ENCODE peak calls at places on chromosomes 3 and 15, in four cellular contexts. J is mammary epithelial cell, U is HepG2, I is DND-41. A is an unnamed sample.

GRCh38 chr3:133007601-133008000 is 30.6 kb upstream of the TMEM108 start:
- DNase-seq in J (no peak), U (no peak), I (no peak), A (no peak)

GRCh38 chr3:41259449-41260062 is 60.3 kb downstream of the CTNNB1 start:
- DNase-seq in J (peak), U (no peak), I (no peak), A (no peak)

GRCh38 chr3:114405202-114405601 is 111.4 kb downstream of the TIGIT start:
- DNase-seq in J (no peak), U (no peak), I (no peak), A (no peak)

GRCh38 chr3:16277471-16277870 is 12.5 kb downstream of the OXNAD1 start:
- DNase-seq in J (no peak), U (no peak), I (no peak), A (no peak)

GRCh38 chr3:194134231-194134756 is 1.7 kb upstream of the HES1 start:
- DNase-seq in J (no peak), U (no peak), I (peak), A (peak)

GRCh38 chr3:155744626-155745324 is at the start of gene PLCH1:
- DNase-seq in J (no peak), U (peak), I (peak), A (peak)

GRCh38 chr3:29079358-29079757 is 201.5 kb upstream of the RBMS3 start:
- DNase-seq in J (no peak), U (no peak), I (no peak), A (no peak)

GRCh38 chr3:65548848-65549625 is 489.7 kb downstream of the MAGI1 start:
- DNase-seq in J (no peak), U (peak), I (no peak), A (no peak)

GRCh38 chr15:42156266-42156922 is at the start of gene PLA2G4F:
- DNase-seq in J (peak), U (no peak), I (no peak), A (peak)

GRCh38 chr3:189794518-189794917 is 163.3 kb downstream of the TP63 start:
- DNase-seq in J (no peak), U (no peak), I (no peak), A (no peak)

DNA sequence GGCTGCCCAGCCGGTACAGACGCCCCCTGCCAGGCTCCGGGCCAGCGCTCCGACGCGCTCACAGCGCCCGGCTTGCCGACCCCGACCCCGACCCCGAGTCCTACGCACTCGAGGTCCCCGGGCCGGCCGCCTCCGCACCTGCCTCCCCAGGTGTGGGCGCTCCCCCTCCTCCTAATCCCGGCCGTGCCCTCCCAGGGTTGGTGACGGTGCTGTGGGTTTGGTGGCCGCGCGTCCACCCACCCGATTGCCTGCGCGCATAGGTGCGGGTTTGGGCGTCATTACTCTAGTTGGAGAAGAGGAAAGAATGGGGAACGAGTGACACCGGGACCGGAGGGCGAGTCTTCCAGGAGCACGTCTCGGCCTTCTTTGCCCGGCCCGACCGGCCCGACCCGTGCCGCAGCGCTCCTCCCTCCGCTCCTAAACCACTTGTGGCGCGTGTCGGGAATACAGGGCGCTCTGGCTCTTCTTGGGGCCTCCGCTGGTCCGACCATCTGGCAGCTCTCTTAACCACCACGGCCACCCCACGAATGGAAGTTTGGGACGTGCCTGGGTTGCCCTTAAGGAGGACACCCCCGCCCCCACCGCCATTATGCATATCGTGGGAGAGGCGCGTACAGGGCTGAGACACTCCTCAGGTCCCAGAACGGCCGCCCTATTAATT is 814 bp upstream of the THRB start:
- DNase-seq in J (peak), U (peak), I (no peak), A (no peak)
- H3K4me2 ChIP-seq in J (peak), U (peak), I (no peak), A (peak)

GRCh38 chr15:68343579-68344225 is 66.2 kb downstream of the FEM1B start:
- DNase-seq in J (no peak), U (no peak), I (no peak), A (no peak)
- H3K4me2 ChIP-seq in J (peak), U (no peak), I (no peak), A (no peak)

DNA sequence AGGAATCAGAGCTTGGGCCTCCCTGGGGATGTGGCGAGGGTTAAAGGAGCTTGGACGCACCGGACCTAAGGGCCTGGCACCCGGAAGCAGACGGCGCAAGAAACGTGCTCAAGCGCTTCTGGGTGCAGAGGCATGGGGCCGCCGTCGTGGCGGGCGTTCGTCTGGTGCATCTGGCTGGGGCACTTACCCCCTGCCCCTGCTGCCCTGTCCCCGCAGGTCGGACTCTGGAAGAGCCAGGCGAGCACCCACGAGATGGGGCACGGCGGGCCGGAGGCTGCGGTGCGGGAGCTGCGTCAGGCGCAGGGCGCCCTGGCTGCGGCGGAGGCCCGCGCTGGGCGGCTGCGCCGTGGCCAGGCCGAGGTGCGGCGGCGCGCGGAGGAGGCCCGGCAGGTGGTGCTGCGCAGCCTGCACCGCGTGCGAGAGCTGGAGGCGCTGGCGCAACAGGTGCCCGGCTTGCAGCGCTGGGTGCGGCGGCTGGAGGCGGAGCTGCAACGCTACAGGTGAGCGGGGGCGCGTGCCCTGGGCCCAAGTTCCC is 2.5 kb downstream of the EFCC1 start:
- DNase-seq in J (peak), U (peak), I (no peak), A (no peak)
- H3K4me2 ChIP-seq in J (peak), U (peak), I (no peak), A (no peak)

DNA sequence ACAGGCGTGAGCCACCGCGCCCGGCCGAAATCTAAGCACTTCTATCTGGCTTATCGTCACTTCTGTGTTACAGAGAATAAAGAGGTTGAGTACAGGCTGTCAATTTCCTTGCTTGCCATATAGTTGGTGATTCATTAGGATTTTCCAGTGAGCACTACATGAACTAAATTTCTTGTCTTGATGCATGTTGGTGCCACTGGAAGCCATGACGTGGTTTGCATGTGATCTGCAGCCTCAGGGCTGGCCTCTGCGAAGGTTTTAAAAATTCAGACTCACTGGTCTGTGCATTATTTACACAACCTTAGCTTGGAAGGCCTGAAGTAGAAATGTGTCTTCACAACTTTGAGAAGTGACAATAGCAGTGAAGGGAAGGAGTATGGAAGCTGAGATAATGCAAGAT is 85.8 kb downstream of the NFKBIZ start:
- DNase-seq in J (peak), U (no peak), I (no peak), A (no peak)
- H3K4me2 ChIP-seq in J (no peak), U (no peak), I (no peak), A (no peak)

GRCh38 chr3:18137958-18138357 is 287.2 kb downstream of the SATB1 start:
- DNase-seq in J (no peak), U (no peak), I (no peak), A (no peak)

GRCh38 chr3:18135083-18135814 is 289.9 kb downstream of the SATB1 start:
- DNase-seq in J (peak), U (no peak), I (no peak), A (no peak)

DNA sequence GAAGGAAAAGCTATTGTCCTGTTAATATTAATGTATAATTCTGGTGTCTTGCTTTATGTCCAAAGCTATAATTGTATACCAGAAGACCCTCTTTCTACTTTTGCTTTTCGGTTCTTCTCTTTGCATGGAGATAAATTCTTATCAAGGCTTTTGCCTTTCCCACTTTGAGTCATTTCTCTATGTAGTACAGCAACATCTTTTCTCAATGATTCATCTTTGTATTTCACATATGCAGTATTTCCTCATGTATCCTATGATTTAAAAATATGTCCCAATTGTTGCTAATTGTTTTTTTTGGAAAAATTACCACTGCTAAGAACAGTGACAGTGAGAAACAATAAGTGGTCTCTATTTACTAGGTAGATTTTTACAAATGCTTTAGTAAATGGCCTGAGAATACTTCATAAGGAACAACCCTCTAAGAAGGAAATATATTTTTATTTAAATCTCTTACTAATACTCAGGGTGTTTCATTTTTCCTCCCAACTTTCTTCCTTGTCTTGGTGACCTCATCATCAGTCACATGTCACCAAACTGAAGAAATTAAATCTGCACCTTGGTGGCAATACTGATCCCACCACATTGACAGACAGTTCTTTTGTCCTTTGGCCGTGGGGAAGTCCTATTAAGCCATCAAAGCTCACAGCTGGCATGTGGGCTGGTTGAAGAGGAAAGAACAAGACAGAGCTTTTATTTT is 290.6 kb downstream of the SATB1 start:
- DNase-seq in J (peak), U (no peak), I (no peak), A (no peak)
- H3K4me2 ChIP-seq in J (peak), U (no peak), I (no peak), A (no peak)

A was measured in Karpas-422.